ENCODE peak calls at places on chromosomes 4 and X, in five cellular contexts. Q, G, L, R and D are unnamed samples.

GRCh38 chr4:156538651-156539285 is 432.8 kb downstream of the PDGFC start:
- DNase-seq in L (no peak), Q (no peak), R (no peak), G (no peak), D (peak; percentile 33)

GRCh38 chrX:37679888-37680287 is 5.7 kb upstream of the XK start:
- DNase-seq in R (no peak), Q (no peak), L (no peak), G (no peak), D (no peak)

GRCh38 chrX:118226060-118226428 is 109.4 kb upstream of the KLHL13 start:
- DNase-seq in L (no peak), G (no peak), R (peak; percentile 38), Q (peak; percentile 4), D (peak; percentile 50)

GRCh38 chrX:1313788-1314187 is 22.8 kb upstream of the IL3RA start:
- DNase-seq in G (no peak), Q (no peak), R (no peak), L (no peak), D (no peak)

GRCh38 chrX:38943120-38943519 is 141.9 kb downstream of the MID1IP1 start:
- DNase-seq in L (no peak), R (no peak), Q (no peak), G (no peak), D (no peak)

GRCh38 chr4:165489786-165490185 is 111.0 kb downstream of the CPE start:
- DNase-seq in G (no peak), L (no peak), R (no peak), Q (no peak), D (peak; percentile 87)

GRCh38 chr4:41747230-41748055 is 1.1 kb downstream of the PHOX2B start:
- DNase-seq in G (no peak), R (no peak), L (no peak), Q (no peak), D (no peak)

GRCh38 chr4:185304541-185304940 is 91.2 kb downstream of the LRP2BP start:
- DNase-seq in L (no peak), G (no peak), Q (no peak), R (no peak), D (no peak)

GRCh38 chrX:154490021-154490413 is 412 bp downstream of the SLC10A3 start:
- DNase-seq in L (no peak), G (no peak), Q (peak; percentile 22), R (no peak), D (peak; percentile 47)

GRCh38 chrX:23993012-23993633 is 33.9 kb downstream of the KLHL15 start:
- DNase-seq in L (no peak), G (no peak), Q (no peak), R (no peak), D (no peak)

GRCh38 chr4:13656569-13656988 is 29.1 kb upstream of the BOD1L1 start:
- DNase-seq in L (peak; percentile 44), G (peak; percentile 55), Q (peak; percentile 68), R (peak; percentile 38), D (peak; percentile 77)

GRCh38 chrX:78548012-78548411 is 111.1 kb downstream of the RTL3 start:
- DNase-seq in G (no peak), Q (no peak), R (no peak), L (no peak), D (peak; percentile 11)

GRCh38 chrX:31499120-31499519 is 427.3 kb upstream of the FTHL17 start:
- DNase-seq in G (no peak), R (no peak), L (no peak), Q (peak; percentile 2), D (peak; percentile 30)

GRCh38 chrX:109125304-109125703 is 356.6 kb downstream of the GUCY2F start:
- DNase-seq in Q (no peak), L (no peak), G (no peak), R (no peak), D (no peak)

GRCh38 chr4:62914758-62915157 is 1494.5 kb downstream of the TECRL start:
- DNase-seq in Q (no peak), L (no peak), R (no peak), G (no peak), D (no peak)

GRCh38 chrX:119118780-119119395 is 8.7 kb downstream of the KIAA1210 start:
- DNase-seq in L (peak; percentile 7), Q (peak; percentile 53), R (peak; percentile 20), G (peak; percentile 59), D (peak; percentile 60)

GRCh38 chrX:15906544-15906943 is 51.9 kb upstream of the AP1S2 start:
- DNase-seq in L (no peak), G (no peak), R (no peak), Q (no peak), D (no peak)

GRCh38 chrX:111869639-111870034 is 6.3 kb upstream of the TRPC5OS start:
- DNase-seq in Q (peak; percentile 57), R (peak; percentile 5), L (peak; percentile 12), G (peak; percentile 37), D (peak; percentile 61)

GRCh38 chr4:7206385-7206784 is 14.0 kb downstream of the SORCS2 start:
- DNase-seq in G (no peak), R (no peak), L (no peak), Q (peak; percentile 41), D (peak; percentile 66)

GRCh38 chr4:164755432-164755831 is 1.5 kb downstream of the SMIM31 start:
- DNase-seq in L (no peak), R (no peak), Q (no peak), G (no peak), D (no peak)

GRCh38 chrX:66074920-66075879 is 35.3 kb upstream of the VSIG4 start:
- DNase-seq in Q (no peak), L (no peak), R (no peak), G (no peak), D (peak; percentile 43)

GRCh38 chrX:39773923-39774803 is 323.6 kb downstream of the BCOR start:
- DNase-seq in L (no peak), Q (no peak), R (no peak), G (no peak), D (no peak)

GRCh38 chrX:151515233-151515632 is 48.2 kb upstream of the PASD1 start:
- DNase-seq in G (no peak), Q (no peak), R (no peak), L (no peak), D (no peak)

GRCh38 chrX:119502727-119503483 is 34.7 kb downstream of the SLC25A5 start:
- DNase-seq in L (no peak), Q (peak; percentile 96), G (no peak), R (peak; percentile 34), D (peak; percentile 79)

GRCh38 chr4:159505275-159505975 is 402.5 kb downstream of the RAPGEF2 start:
- DNase-seq in L (no peak), Q (no peak), G (no peak), R (no peak), D (no peak)

GRCh38 chrX:41085883-41086626 is 810 bp downstream of the USP9X start:
- DNase-seq in G (peak; percentile 47), Q (peak; percentile 65), R (peak; percentile 44), L (no peak), D (peak; percentile 52)

GRCh38 chr4:23889814-23890269 is at the start of gene PPARGC1A:
- DNase-seq in R (no peak), Q (no peak), L (no peak), G (no peak), D (peak; percentile 16)

GRCh38 chr4:139633661-139634060 is 32.0 kb upstream of the MGST2 start:
- DNase-seq in Q (peak; percentile 42), G (peak; percentile 34), R (no peak), L (no peak), D (peak; percentile 55)

GRCh38 chr4:4735870-4736269 is 123.6 kb upstream of the MSX1 start:
- DNase-seq in Q (no peak), R (no peak), G (no peak), L (peak; percentile 16), D (peak; percentile 35)

GRCh38 chr4:47615385-47615784 is 130.3 kb downstream of the ATP10D start:
- DNase-seq in Q (no peak), R (no peak), L (no peak), G (no peak), D (peak; percentile 20)

GRCh38 chr4:161767116-161767515 is 396.7 kb downstream of the FSTL5 start:
- DNase-seq in Q (no peak), G (no peak), R (peak; percentile 35), L (no peak), D (peak; percentile 80)

GRCh38 chr4:169619518-169619957 is 840 bp upstream of the CLCN3 start:
- DNase-seq in Q (peak; percentile 68), R (peak; percentile 52), G (peak; percentile 20), L (no peak), D (peak; percentile 76)

GRCh38 chr4:169617306-169617705 is 3.1 kb upstream of the CLCN3 start:
- DNase-seq in L (no peak), R (no peak), G (no peak), Q (no peak), D (no peak)

GRCh38 chr4:169618286-169618685 is 2.1 kb upstream of the CLCN3 start:
- DNase-seq in Q (no peak), R (no peak), L (no peak), G (no peak), D (no peak)

GRCh38 chr4:169619958-169620845 is at the start of gene CLCN3:
- DNase-seq in R (peak; percentile 92), G (peak; percentile 97), Q (peak; percentile 96), L (peak; percentile 87), D (peak; percentile 98)

DNA sequence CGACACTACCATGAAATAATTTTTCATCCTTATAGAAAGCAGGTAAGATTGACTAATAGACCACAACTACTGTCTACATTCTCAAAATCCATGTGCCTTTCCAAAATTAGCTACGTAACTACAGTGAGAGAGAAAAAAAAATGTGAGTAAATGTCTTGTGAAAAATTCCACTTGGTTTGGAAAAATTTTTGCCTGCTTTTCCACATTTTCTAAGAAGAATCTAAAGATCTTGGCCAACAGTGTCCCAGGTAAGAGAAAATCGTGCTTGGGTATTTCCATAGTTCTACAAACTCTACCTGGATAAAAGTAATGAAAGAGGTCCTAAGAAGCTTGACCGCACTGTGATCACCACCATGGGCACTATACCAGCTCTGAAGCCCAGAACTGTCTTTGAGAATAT is 1.4 kb upstream of the CLCN3 start:
- DNase-seq in G (no peak), Q (no peak), R (no peak), L (no peak), D (no peak)
- TF ChIP-seq CTCF in G (no peak), Q (no peak), R (no peak), L (no peak), D (no peak)

GRCh38 chr4:187380181-187380581 is 615.4 kb upstream of the ZFP42 start:
- DNase-seq in R (no peak), Q (peak; percentile 43), G (peak; percentile 43), L (no peak), D (peak; percentile 38)
- TF ChIP-seq CTCF in R (no peak), Q (no peak), G (no peak), L (peak; percentile 18), D (no peak)

GRCh38 chr4:186946682-186947294 is 223.1 kb upstream of the FAT1 start:
- DNase-seq in G (peak; percentile 61), L (no peak), R (peak; percentile 45), Q (peak; percentile 79), D (peak; percentile 50)
- TF ChIP-seq CTCF in G (peak; percentile 60), L (peak; percentile 2), R (no peak), Q (peak; percentile 48), D (no peak)

DNA sequence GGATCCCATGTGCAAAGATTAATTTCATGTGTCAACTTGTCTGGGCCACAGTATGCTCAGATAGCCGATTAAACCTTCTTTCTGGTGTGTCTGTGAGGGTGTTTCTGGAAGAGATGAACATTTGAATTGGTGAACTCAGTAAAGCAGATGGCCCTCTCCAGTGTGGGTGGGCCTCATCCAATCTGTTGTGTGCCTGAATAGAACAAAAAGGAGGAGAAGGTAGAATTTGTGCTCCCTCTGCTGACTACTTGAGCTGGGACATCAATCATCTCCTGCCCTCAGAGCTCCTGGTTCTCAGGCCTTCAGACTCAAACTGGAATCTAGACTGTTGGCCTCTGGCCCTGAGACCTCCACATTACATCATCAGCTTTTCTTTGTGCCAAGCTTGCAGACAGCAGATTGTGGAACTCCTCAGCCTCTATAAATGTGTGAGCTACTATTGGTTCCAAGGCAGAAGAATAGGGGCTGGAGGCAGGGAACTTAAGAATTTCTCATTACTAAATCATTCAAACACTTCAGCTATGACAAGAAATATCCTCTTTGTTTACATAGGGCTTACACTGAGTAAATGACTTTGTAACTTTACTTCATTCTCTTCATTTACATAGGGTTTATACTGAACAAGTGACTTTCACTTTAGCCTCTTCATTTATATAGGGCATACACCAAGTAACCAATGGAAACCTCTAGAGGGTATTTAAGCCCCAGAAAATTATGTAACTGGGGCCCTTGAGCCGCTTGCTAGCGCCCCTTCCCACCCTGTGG is 87.0 kb upstream of the NWD2 start:
- DNase-seq in L (no peak), Q (no peak), R (no peak), G (peak; percentile 3), D (peak; percentile 11)
- TF ChIP-seq CTCF in L (no peak), Q (no peak), R (no peak), G (no peak), D (no peak)